ENCODE peak calls at places on chromosome 20, in nine cellular contexts. X, K, I, S, J, D, N, U and G are unnamed samples.

GRCh38 chr20:22577515-22578220 is 6.7 kb downstream of the FOXA2 start:
- DNase-seq in S (peak; percentile 45), X (no peak), I (no peak), U (peak; percentile 73), N (no peak), K (no peak), D (peak; percentile 84), J (no peak), G (no peak)

GRCh38 chr20:32432277-32432676 is 74.1 kb downstream of the ASXL1 start:
- DNase-seq in U (no peak), N (no peak), S (no peak), I (no peak), X (no peak), K (no peak), D (no peak), J (no peak), G (no peak)

GRCh38 chr20:32906871-32907495 is 48.3 kb downstream of the EFCAB8 start:
- DNase-seq in I (no peak), K (no peak), J (no peak), U (no peak), S (no peak), X (no peak), N (no peak), D (no peak), G (no peak)

GRCh38 chr20:48003021-48003420 is 217.7 kb upstream of the SULF2 start:
- DNase-seq in K (no peak), U (no peak), S (no peak), D (no peak), N (no peak), J (no peak), X (no peak), I (no peak), G (no peak)

GRCh38 chr20:20362774-20363435 is 5.0 kb upstream of the INSM1 start:
- DNase-seq in I (no peak), X (peak; percentile 49), N (no peak), J (no peak), S (no peak), K (no peak), U (no peak), D (no peak), G (no peak)

GRCh38 chr20:15406072-15406471 is 1068.7 kb upstream of the FLRT3 start:
- DNase-seq in X (no peak), D (no peak), I (no peak), K (no peak), S (no peak), J (no peak), U (no peak), N (no peak), G (no peak)

GRCh38 chr20:1274485-1275313 is 8.6 kb downstream of the SNPH start:
- DNase-seq in K (no peak), S (no peak), I (no peak), X (no peak), N (no peak), D (no peak), U (no peak), J (no peak), G (no peak)

GRCh38 chr20:51899674-51900073 is 97.4 kb upstream of the SALL4 start:
- DNase-seq in K (no peak), S (no peak), N (no peak), X (peak; percentile 45), J (no peak), U (no peak), D (no peak), I (no peak), G (no peak)

GRCh38 chr20:3766832-3767433 is 620 bp downstream of the ADISSP start:
- DNase-seq in U (no peak), S (peak; percentile 31), K (no peak), I (no peak), N (peak; percentile 40), X (peak; percentile 55), D (peak; percentile 50), J (no peak), G (no peak)

GRCh38 chr20:1324598-1325172 is 4.3 kb downstream of the SDCBP2 start:
- DNase-seq in S (no peak), J (no peak), N (peak; percentile 61), U (no peak), X (no peak), D (no peak), K (no peak), I (no peak), G (no peak)

GRCh38 chr20:1894951-1895673 is at the start of gene SIRPA:
- DNase-seq in U (peak; percentile 55), J (no peak), X (peak; percentile 68), K (no peak), S (peak; percentile 49), I (peak; percentile 69), D (peak; percentile 58), N (peak; percentile 83), G (no peak)

GRCh38 chr20:14481863-14482262 is 144.5 kb upstream of the FLRT3 start:
- DNase-seq in I (no peak), D (no peak), S (no peak), K (no peak), N (peak; percentile 75), X (no peak), J (no peak), U (no peak), G (no peak)

GRCh38 chr20:50398064-50398463 is 112.1 kb upstream of the PTPN1 start:
- DNase-seq in N (no peak), X (no peak), I (no peak), U (no peak), J (no peak), S (no peak), K (no peak), D (no peak), G (no peak)

GRCh38 chr20:62356948-62357667 is 10.0 kb downstream of the LAMA5 start:
- DNase-seq in U (no peak), N (peak; percentile 47), X (no peak), K (no peak), D (no peak), S (no peak), I (peak; percentile 75), J (no peak), G (peak; percentile 91)

GRCh38 chr20:25047766-25048165 is 10.2 kb downstream of the ACSS1 start:
- DNase-seq in K (no peak), N (no peak), U (peak; percentile 69), D (peak; percentile 62), S (peak; percentile 6), X (no peak), I (no peak), J (no peak), G (peak; percentile 42)
- H3K4me1 ChIP-seq in K (peaks cover 7% of the 10 kb centered on the region), N (peaks cover 34% of the 10 kb centered on the region), U (peaks cover 99% of the 10 kb centered on the region), D (peaks cover 73% of the 10 kb centered on the region), S (peaks cover 40% of the 10 kb centered on the region), X (no peaks in the 10 kb centered on the region), I (peaks cover 98% of the 10 kb centered on the region), J (peaks cover 11% of the 10 kb centered on the region), G (peaks cover 86% of the 10 kb centered on the region)

GRCh38 chr20:6579417-6579816 is 188.1 kb upstream of the BMP2 start:
- DNase-seq in X (no peak), J (no peak), S (no peak), K (no peak), D (no peak), U (no peak), N (no peak), I (no peak), G (no peak)

GRCh38 chr20:6579824-6580223 is 187.7 kb upstream of the BMP2 start:
- DNase-seq in D (no peak), I (no peak), N (no peak), U (no peak), X (no peak), J (no peak), S (no peak), K (no peak), G (no peak)

GRCh38 chr20:6582449-6582848 is 185.0 kb upstream of the BMP2 start:
- DNase-seq in U (no peak), I (no peak), S (no peak), X (no peak), K (no peak), D (no peak), N (no peak), J (no peak), G (no peak)

GRCh38 chr20:6583134-6583738 is 184.2 kb upstream of the BMP2 start:
- DNase-seq in U (peak; percentile 49), S (peak; percentile 22), J (peak; percentile 0), D (peak; percentile 51), K (no peak), N (peak; percentile 77), X (peak; percentile 33), I (peak; percentile 20), G (no peak)

GRCh38 chr20:6580486-6580885 is 187.0 kb upstream of the BMP2 start:
- DNase-seq in K (no peak), U (peak; percentile 31), X (no peak), D (no peak), I (peak; percentile 13), S (no peak), J (no peak), N (no peak), G (no peak)
- H3K9me3 ChIP-seq in K (no peaks in the 10 kb centered on the region), U (no peaks in the 10 kb centered on the region), X (no peaks in the 10 kb centered on the region), D (no peaks in the 10 kb centered on the region), I (no peaks in the 10 kb centered on the region), S (no peaks in the 10 kb centered on the region), J (no peaks in the 10 kb centered on the region), N (no peaks in the 10 kb centered on the region), G (no peaks in the 10 kb centered on the region)

GRCh38 chr20:45962031-45962755 is 9.8 kb downstream of the ZNF335 start:
- DNase-seq in I (no peak), X (no peak), D (peak; percentile 32), S (no peak), N (no peak), U (no peak), J (no peak), K (peak; percentile 38), G (no peak)

GRCh38 chr20:45959126-45959525 is 12.9 kb downstream of the ZNF335 start:
- DNase-seq in N (no peak), X (no peak), I (no peak), J (no peak), K (no peak), S (no peak), D (peak; percentile 34), U (no peak), G (peak; percentile 58)

GRCh38 chr20:45959956-45960630 is 11.9 kb downstream of the ZNF335 start:
- DNase-seq in D (peak; percentile 25), S (no peak), X (no peak), I (no peak), U (no peak), K (no peak), N (no peak), J (no peak), G (no peak)

GRCh38 chr20:45957021-45957941 is 14.7 kb downstream of the ZNF335 start:
- DNase-seq in S (no peak), D (peak; percentile 27), J (no peak), U (no peak), K (no peak), N (no peak), I (no peak), X (no peak), G (peak; percentile 60)

DNA sequence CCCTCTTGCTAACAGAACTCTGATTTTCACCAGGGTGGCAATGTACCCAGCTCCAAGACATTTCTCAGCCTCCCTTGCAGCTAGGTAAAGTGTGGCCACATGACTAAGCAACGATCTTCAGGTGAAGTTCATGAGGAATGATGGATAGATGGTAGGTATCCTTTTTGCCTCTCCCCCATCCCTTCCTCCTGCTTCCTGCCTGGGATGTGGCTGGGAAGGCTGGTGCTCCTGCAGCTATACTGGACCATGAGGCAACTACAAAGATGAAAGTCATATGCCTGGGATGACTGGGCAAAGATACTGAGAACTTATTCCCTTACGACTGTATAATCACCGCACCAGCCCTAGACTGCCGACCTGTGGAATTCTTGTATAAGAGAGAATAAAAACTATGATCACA is 13.4 kb downstream of the ZNF335 start:
- DNase-seq in J (no peak), U (no peak), I (no peak), K (no peak), S (no peak), D (no peak), N (no peak), X (no peak), G (no peak)
- H3K36me3 ChIP-seq in J (peaks cover 77% of the 10 kb centered on the region), U (peaks cover 62% of the 10 kb centered on the region), I (peaks cover 79% of the 10 kb centered on the region), K (peaks cover 17% of the 10 kb centered on the region), S (peaks cover 55% of the 10 kb centered on the region), D (peaks cover 87% of the 10 kb centered on the region), N (peaks cover 74% of the 10 kb centered on the region), X (peaks cover 63% of the 10 kb centered on the region), G (peaks cover 80% of the 10 kb centered on the region)

GRCh38 chr20:46398963-46399362 is 7.5 kb downstream of the ELMO2 start:
- DNase-seq in K (no peak), U (no peak), D (no peak), I (no peak), J (no peak), X (no peak), N (no peak), S (no peak), G (no peak)
- H3K4me1 ChIP-seq in K (peaks cover 15% of the 10 kb centered on the region), U (peaks cover 89% of the 10 kb centered on the region), D (peaks cover 91% of the 10 kb centered on the region), I (peaks cover 93% of the 10 kb centered on the region), J (peaks cover 51% of the 10 kb centered on the region), X (peaks cover 4% of the 10 kb centered on the region), N (peaks cover 47% of the 10 kb centered on the region), S (peaks cover 26% of the 10 kb centered on the region), G (peaks cover 26% of the 10 kb centered on the region)